ENCODE peak calls at places on chromosomes 16 and 17, in four cellular contexts. C is body of pancreas, I is DND-41, O is K562. W is an unnamed sample.

GRCh38 chr17:8072727-8073461 is 14.6 kb downstream of the ALOX12B start:
- DNase-seq in I (no peak), C (peak; percentile 23), O (no peak), W (no peak)

GRCh38 chr17:48747445-48748363 is 19.2 kb upstream of the HOXB13 start:
- DNase-seq in C (no peak), I (no peak), O (no peak), W (no peak)

GRCh38 chr16:57257455-57258070 is 12.5 kb downstream of the ARL2BP start:
- DNase-seq in O (no peak), C (no peak), I (no peak), W (peak; percentile 13)

GRCh38 chr16:74224828-74225227 is 71.8 kb upstream of the PSMD7 start:
- DNase-seq in O (no peak), I (no peak), C (no peak), W (no peak)

GRCh38 chr16:46650224-46650623 is 29.0 kb upstream of the SHCBP1 start:
- DNase-seq in C (no peak), O (no peak), I (no peak), W (no peak)

GRCh38 chr17:73586921-73587680 is 57.1 kb downstream of the SDK2 start:
- DNase-seq in O (peak; percentile 51), I (no peak), C (no peak), W (peak; percentile 78)

GRCh38 chr17:17050346-17051345 is 8.4 kb downstream of the MPRIP start:
- DNase-seq in C (no peak), I (no peak), O (no peak), W (no peak)

GRCh38 chr16:89723279-89724250 is 2.2 kb downstream of the ZNF276 start:
- DNase-seq in I (no peak), O (no peak), C (peak; percentile 36), W (peak; percentile 72)

GRCh38 chr16:83715217-83715920 is 92.4 kb upstream of the HSBP1 start:
- DNase-seq in O (no peak), C (peak; percentile 10), I (no peak), W (no peak)

GRCh38 chr17:20562587-20562986 is 16.9 kb upstream of the CDRT15L2 start:
- DNase-seq in I (no peak), O (no peak), C (no peak), W (no peak)

GRCh38 chr17:986322-986929 is 6.8 kb upstream of the NXN start:
- DNase-seq in O (no peak), C (no peak), I (no peak), W (no peak)

GRCh38 chr17:61164517-61164916 is 235.1 kb upstream of the TBX2 start:
- DNase-seq in C (no peak), I (no peak), O (no peak), W (no peak)

GRCh38 chr17:47811709-47812108 is 9.9 kb downstream of the OSBPL7 start:
- DNase-seq in I (no peak), C (no peak), O (no peak), W (no peak)

GRCh38 chr17:69064476-69064875 is 3.7 kb upstream of the ABCA9 start:
- DNase-seq in O (no peak), I (no peak), C (no peak), W (no peak)

GRCh38 chr17:49980703-49981197 is 11.8 kb downstream of the DLX4 start:
- DNase-seq in I (no peak), O (no peak), C (no peak), W (no peak)

GRCh38 chr17:74429604-74430384 is 2.1 kb upstream of the GPRC5C start:
- DNase-seq in I (no peak), O (no peak), C (peak; percentile 77), W (peak; percentile 40)

GRCh38 chr17:313911-314613 is 38.5 kb downstream of the RPH3AL start:
- DNase-seq in I (no peak), O (no peak), C (no peak), W (no peak)

GRCh38 chr17:83055911-83056582 is 23.4 kb upstream of the METRNL start:
- DNase-seq in I (no peak), C (no peak), O (no peak), W (peak; percentile 33)

GRCh38 chr16:77556203-77556602 is 121.4 kb upstream of the ADAMTS18 start:
- DNase-seq in O (no peak), C (no peak), I (no peak), W (no peak)

GRCh38 chr16:27401768-27402568 is at the start of gene IL21R:
- DNase-seq in I (peak; percentile 95), O (peak; percentile 29), C (peak; percentile 38), W (peak; percentile 75)

GRCh38 chr17:68775338-68775737 is 174.2 kb upstream of the FAM20A start:
- DNase-seq in I (no peak), C (no peak), O (no peak), W (no peak)

GRCh38 chr17:48570325-48571023 is 7.7 kb downstream of the HOXB4 start:
- DNase-seq in O (peak; percentile 65), C (no peak), I (no peak), W (no peak)

GRCh38 chr17:72318131-72318530 is 197.3 kb downstream of the SOX9 start:
- DNase-seq in I (no peak), C (no peak), O (no peak), W (no peak)

GRCh38 chr17:10471853-10472252 is 2.5 kb upstream of the MYH4 start:
- DNase-seq in C (no peak), I (no peak), O (no peak), W (no peak)

DNA sequence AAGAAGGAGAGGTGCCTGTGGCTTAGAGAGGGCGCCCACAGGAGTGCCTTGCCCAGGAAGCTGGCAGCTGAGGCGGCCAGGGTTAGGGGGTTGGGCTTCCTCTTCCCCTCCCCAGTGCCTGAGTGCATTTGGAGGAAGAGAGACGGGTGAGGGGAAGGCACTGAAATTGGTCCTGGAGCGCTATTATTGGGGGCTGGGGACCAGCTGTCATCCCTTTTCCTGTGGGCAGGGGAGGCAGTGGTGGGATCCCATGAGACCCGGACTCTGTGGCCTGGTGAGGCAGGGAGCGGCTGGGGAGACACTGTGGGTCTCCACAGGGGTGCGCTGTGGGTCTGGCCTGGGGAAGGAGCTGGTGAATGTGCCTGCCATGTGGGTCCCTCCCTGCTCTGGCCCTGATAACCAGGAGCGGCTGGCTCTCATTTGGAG is 259.7 kb downstream of the SEC14L1 start:
- DNase-seq in O (peak; percentile 50), C (no peak), I (peak; percentile 91), W (peak; percentile 68)
- TF ChIP-seq CTCF in O (peak; percentile 60), C (no peak), I (peak; percentile 95), W (peak; percentile 25)

DNA sequence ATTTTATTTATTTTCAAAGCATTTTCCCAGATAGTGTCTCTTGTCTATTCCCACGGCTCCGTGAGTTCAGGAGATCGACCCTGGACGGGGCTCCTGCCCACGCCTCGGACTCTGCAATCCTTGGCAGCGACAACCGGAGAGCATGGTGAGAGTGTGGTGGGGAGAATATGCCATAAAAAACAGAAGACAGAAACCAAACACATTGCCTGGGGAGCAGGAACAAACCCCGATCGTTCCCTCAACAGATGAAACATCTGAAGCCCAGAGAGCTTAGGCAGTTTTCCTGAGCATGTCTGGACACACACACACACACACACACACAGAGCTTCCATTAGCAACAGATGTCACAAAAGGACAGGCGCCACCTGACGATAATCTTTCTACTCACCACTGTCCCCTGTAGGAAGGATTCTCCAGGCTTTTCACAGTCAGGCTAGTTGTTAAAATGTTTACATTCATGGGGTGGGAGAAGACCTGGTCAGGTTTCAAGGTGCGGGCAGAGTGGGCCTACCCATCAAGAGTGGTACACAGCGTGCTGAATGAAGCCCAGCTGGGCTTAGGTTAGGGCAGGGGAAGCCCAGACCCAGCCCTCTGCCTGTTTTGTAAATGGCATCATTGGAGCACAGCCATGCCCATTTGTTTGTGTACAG is 230.4 kb upstream of the TNRC6C start:
- DNase-seq in O (no peak), I (no peak), C (peak; percentile 18), W (peak; percentile 68)
- TF ChIP-seq CTCF in O (peak; percentile 43), I (no peak), C (no peak), W (peak; percentile 21)

DNA sequence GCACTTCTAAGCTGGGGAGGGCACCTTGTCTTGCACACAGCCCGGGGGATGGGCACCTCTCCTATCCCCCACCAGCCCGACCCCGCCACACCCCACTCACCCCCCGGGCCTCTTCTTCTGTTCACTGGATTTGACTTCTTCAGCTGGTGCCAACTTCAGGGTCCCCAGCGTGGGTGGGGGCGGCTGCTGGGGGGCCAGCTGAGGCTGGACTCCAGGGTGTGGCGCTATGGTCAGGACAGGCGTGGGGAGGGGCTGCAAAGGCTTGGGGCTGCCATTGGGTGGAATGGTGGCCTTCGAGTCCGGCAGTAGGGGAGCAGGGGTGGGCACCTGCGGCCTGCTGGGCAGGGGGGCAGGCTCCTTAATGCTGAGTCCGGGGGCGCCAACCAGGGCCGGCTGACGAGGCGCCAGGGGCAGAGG is 6.1 kb downstream of the MNT start:
- DNase-seq in I (no peak), C (no peak), O (no peak), W (no peak)
- TF ChIP-seq CTCF in I (no peak), C (no peak), O (no peak), W (no peak)

GRCh38 chr16:75432828-75433731 is at the start of gene CFDP1:
- DNase-seq in O (peak; percentile 97), I (peak; percentile 95), C (peak; percentile 96), W (peak; percentile 99)
- TF ChIP-seq CTCF in O (no peak), I (no peak), C (no peak), W (no peak)

DNA sequence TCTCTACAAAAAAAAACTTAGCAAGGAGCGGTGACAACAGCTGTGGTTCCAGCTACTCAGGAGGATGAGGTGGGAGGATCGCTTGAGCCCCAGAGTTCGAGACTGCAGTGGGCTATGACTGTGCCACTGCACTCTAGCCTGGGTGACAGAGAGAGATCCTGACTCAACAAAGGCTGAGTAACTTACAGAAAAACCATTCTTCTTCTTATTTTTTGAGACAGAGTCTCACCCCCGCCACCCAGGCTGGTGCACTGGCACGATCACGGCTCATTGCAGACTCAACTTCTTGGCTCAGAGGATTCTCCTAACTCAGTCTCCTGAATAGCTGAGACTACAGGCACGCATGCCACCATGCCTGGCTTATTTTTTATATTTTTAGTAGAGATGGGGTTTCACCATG is 56.0 kb downstream of the CYB5D2 start:
- DNase-seq in I (no peak), C (no peak), O (no peak), W (no peak)
- TF ChIP-seq CTCF in I (no peak), C (no peak), O (no peak), W (no peak)

GRCh38 chr17:32111141-32111771 is 31.0 kb upstream of the RHOT1 start:
- DNase-seq in O (peak; percentile 46), C (peak; percentile 53), I (peak; percentile 18), W (peak; percentile 80)
- TF ChIP-seq CTCF in O (peak; percentile 85), C (no peak), I (peak; percentile 27), W (peak; percentile 38)

GRCh38 chr17:43418441-43419374 is 19.9 kb downstream of the ARL4D start:
- DNase-seq in I (no peak), C (peak; percentile 24), O (no peak), W (peak; percentile 41)
- TF ChIP-seq CTCF in I (no peak), C (no peak), O (no peak), W (no peak)